ENCODE peak calls at places on chromosomes 3 and 15, in seven cellular contexts. P is fibroblast of lung, O is brain microvascular endothelial cell, J is progenitor cell of endocrine pancreas, Z is Peyer's patch, Y is PC-3, T is GM10248. X is an unnamed sample.

GRCh38 chr3:135503429-135504083 is 462.0 kb upstream of the PPP2R3A start:
- DNase-seq in P (peak; percentile 54), O (peak; percentile 70), J (peak; percentile 73), Z (peak; percentile 56), Y (peak; percentile 72), T (peak; percentile 49), X (peak; percentile 39)

GRCh38 chr3:96331341-96331740 is 483.1 kb upstream of the EPHA6 start:
- DNase-seq in P (no peak), O (no peak), J (no peak), Z (no peak), Y (peak; percentile 59), T (no peak), X (no peak)

GRCh38 chr15:60982249-60982932 is 246.7 kb downstream of the RORA start:
- DNase-seq in P (no peak), O (no peak), J (no peak), Z (no peak), Y (no peak), T (no peak), X (no peak)

GRCh38 chr3:25428003-25428861 is at the start of gene RARB:
- DNase-seq in P (peak; percentile 96), O (peak; percentile 99), J (peak; percentile 61), Z (peak; percentile 72), Y (no peak), T (peak; percentile 29), X (peak; percentile 18)

GRCh38 chr3:190048831-190049541 is 71.7 kb downstream of the P3H2 start:
- DNase-seq in P (peak; percentile 87), O (peak; percentile 75), J (no peak), Z (no peak), Y (peak; percentile 59), T (no peak), X (no peak)

GRCh38 chr3:13567684-13568514 is 19.0 kb downstream of the FBLN2 start:
- DNase-seq in P (no peak), O (no peak), J (no peak), Z (no peak), Y (no peak), T (no peak), X (no peak)

GRCh38 chr3:52570076-52570475 is 33.7 kb downstream of the UQCC5 start:
- DNase-seq in P (peak; percentile 71), O (peak; percentile 38), J (no peak), Z (no peak), Y (no peak), T (no peak), X (no peak)

GRCh38 chr15:73956276-73957086 is 30.2 kb downstream of the LOXL1 start:
- DNase-seq in P (peak; percentile 98), O (peak; percentile 91), J (no peak), Z (no peak), Y (peak; percentile 98), T (no peak), X (no peak)

GRCh38 chr15:25933456-25934158 is 70.5 kb upstream of the ATP10A start:
- DNase-seq in P (peak; percentile 78), O (peak; percentile 75), J (peak; percentile 27), Z (peak; percentile 86), Y (peak; percentile 75), T (no peak), X (peak; percentile 52)

GRCh38 chr3:39234705-39235104 is 42.3 kb upstream of the XIRP1 start:
- DNase-seq in P (no peak), O (no peak), J (no peak), Z (no peak), Y (no peak), T (no peak), X (no peak)

GRCh38 chr15:58212909-58213526 is 74.8 kb downstream of the AQP9 start:
- DNase-seq in P (peak; percentile 47), O (peak; percentile 39), J (no peak), Z (no peak), Y (peak; percentile 34), T (no peak), X (no peak)

GRCh38 chr15:71115567-71116351 is 488 bp downstream of the THSD4 start:
- DNase-seq in P (peak; percentile 63), O (peak; percentile 41), J (peak; percentile 42), Z (peak; percentile 63), Y (peak; percentile 62), T (no peak), X (peak; percentile 47)

GRCh38 chr15:77075528-77075927 is 4.6 kb upstream of the TSPAN3 start:
- DNase-seq in P (peak; percentile 64), O (no peak), J (no peak), Z (no peak), Y (peak; percentile 81), T (no peak), X (no peak)

GRCh38 chr3:46903341-46904302 is 26.1 kb downstream of the PTH1R start:
- DNase-seq in P (peak; percentile 63), O (peak; percentile 49), J (no peak), Z (no peak), Y (peak; percentile 79), T (no peak), X (no peak)

GRCh38 chr15:67080900-67081431 is 15.6 kb downstream of the SMAD3 start:
- DNase-seq in P (peak; percentile 90), O (peak; percentile 76), J (no peak), Z (peak; percentile 92), Y (peak; percentile 43), T (peak; percentile 80), X (peak; percentile 70)

GRCh38 chr3:188526057-188526456 is 372.1 kb downstream of the LPP start:
- DNase-seq in P (no peak), O (no peak), J (no peak), Z (no peak), Y (peak; percentile 39), T (no peak), X (no peak)
- TF ChIP-seq CTCF in P (no peak), O (no peak), J (no peak), Z (no peak), Y (no peak), T (no peak), X (no peak)

DNA sequence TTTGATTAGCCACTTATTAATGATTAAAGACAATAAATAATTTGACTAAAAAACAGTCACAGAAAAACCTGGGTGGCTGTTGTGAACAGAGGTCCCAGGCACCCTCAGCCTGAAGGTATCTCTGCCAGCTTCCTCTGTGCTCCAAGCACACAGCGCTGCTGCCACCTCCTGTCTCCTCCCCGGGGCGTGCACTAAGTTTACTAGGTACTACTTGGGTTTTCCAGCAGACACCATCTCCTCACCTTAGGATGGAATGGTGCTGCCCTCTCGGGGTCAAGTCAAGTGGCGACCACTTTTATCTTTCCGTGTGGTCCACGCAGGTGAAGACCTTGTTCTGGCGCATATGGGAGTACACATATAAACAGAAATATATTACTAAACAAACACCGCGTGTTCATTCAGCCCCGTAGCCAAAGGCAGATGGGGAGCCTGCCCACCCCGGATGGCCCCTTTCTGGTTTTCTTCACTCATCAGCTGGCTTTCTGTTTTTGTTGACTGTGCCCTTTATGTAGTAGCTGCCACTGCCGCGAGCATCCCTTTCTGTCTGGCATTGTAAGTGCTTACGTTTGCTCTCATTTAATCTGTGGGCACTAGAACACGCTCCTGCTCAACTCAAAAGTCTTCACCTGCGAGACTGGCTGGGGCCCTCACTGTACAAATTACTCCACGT is 128.0 kb downstream of the LRIG1 start:
- DNase-seq in P (no peak), O (no peak), J (no peak), Z (peak; percentile 61), Y (peak; percentile 28), T (no peak), X (peak; percentile 36)
- TF ChIP-seq CTCF in P (no peak), O (peak; percentile 37), J (peak; percentile 38), Z (peak; percentile 43), Y (peak; percentile 42), T (peak; percentile 27), X (no peak)

GRCh38 chr3:178297732-178298131 is 238.5 kb upstream of the KCNMB2 start:
- DNase-seq in P (no peak), O (no peak), J (no peak), Z (no peak), Y (no peak), T (no peak), X (no peak)
- TF ChIP-seq CTCF in P (no peak), O (no peak), J (no peak), Z (no peak), Y (no peak), T (no peak), X (no peak)

GRCh38 chr3:481680-482079 is 285.1 kb downstream of the CHL1 start:
- DNase-seq in P (no peak), O (no peak), J (no peak), Z (no peak), Y (peak; percentile 30), T (peak; percentile 28), X (peak; percentile 34)
- TF ChIP-seq CTCF in P (peak; percentile 13), O (peak; percentile 7), J (peak; percentile 31), Z (no peak), Y (peak; percentile 57), T (no peak), X (no peak)

DNA sequence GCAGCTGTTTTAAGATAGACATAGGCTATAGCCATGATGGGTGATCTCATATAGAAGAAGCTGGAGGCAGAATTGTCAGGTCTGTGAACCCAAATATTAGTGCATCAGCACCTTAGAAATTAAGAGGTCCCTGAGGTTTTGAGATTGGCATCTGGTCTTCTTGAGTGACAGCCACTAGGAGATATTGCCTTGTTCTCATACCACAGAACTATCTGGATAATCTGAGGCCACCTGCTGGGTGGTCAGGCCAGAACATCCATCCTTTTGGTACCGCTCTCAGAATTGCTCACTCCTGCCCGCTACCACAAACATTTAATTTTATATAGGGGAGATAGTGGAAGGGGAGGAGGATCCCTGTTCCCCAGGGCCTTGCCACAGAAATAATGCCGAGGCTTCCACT is 210.6 kb upstream of the ZPLD1 start:
- DNase-seq in P (peak; percentile 41), O (peak; percentile 48), J (no peak), Z (peak; percentile 57), Y (peak; percentile 70), T (peak; percentile 20), X (peak; percentile 18)
- TF ChIP-seq CTCF in P (peak; percentile 28), O (peak; percentile 61), J (no peak), Z (peak; percentile 54), Y (peak; percentile 81), T (peak; percentile 39), X (peak; percentile 20)